ENCODE peak calls at places on chromosomes 1 and 21, in seven cellular contexts. V, O, X, E, T, D and S are unnamed samples.
A peak's percentile ranks its signal among the peaks of the same experiment; 100 is the strongest.

GRCh38 chr1:94259635-94260289 is 22.4 kb upstream of the ARHGAP29 start:
- DNase-seq in V (no peak), O (no peak), X (no peak), E (no peak), T (no peak), D (no peak), S (no peak)

GRCh38 chr1:58981392-58981791 is 197.5 kb upstream of the JUN start:
- DNase-seq in V (no peak), O (no peak), X (no peak), E (no peak), T (no peak), D (no peak), S (no peak)

GRCh38 chr1:85654066-85654782 is 54.0 kb downstream of the ZNHIT6 start:
- DNase-seq in V (no peak), O (no peak), X (no peak), E (no peak), T (no peak), D (no peak), S (no peak)

GRCh38 chr1:99557556-99558256 is 88.2 kb upstream of the PALMD start:
- DNase-seq in V (no peak), O (peak; percentile 44), X (no peak), E (no peak), T (no peak), D (no peak), S (no peak)

GRCh38 chr1:42765832-42766722 is 751 bp downstream of the P3H1 start:
- DNase-seq in V (peak; percentile 82), O (peak; percentile 64), X (peak; percentile 53), E (peak; percentile 37), T (no peak), D (peak; percentile 61), S (no peak)

GRCh38 chr1:94552071-94552586 is 10.6 kb upstream of the F3 start:
- DNase-seq in V (no peak), O (no peak), X (no peak), E (no peak), T (no peak), D (no peak), S (no peak)

GRCh38 chr1:18951818-18952391 is 4.6 kb downstream of the IFFO2 start:
- DNase-seq in V (no peak), O (no peak), X (peak; percentile 82), E (no peak), T (no peak), D (no peak), S (no peak)

GRCh38 chr1:18611311-18611710 is 19.3 kb upstream of the PAX7 start:
- DNase-seq in V (no peak), O (no peak), X (no peak), E (no peak), T (no peak), D (no peak), S (no peak)

GRCh38 chr1:64469121-64469520 is 808 bp upstream of the CACHD1 start:
- DNase-seq in V (no peak), O (no peak), X (no peak), E (no peak), T (no peak), D (no peak), S (no peak)

GRCh38 chr21:45970674-45971486 is 10.7 kb upstream of the COL6A1 start:
- DNase-seq in V (peak; percentile 82), O (no peak), X (peak; percentile 74), E (peak; percentile 80), T (peak; percentile 81), D (peak; percentile 85), S (peak; percentile 68)

GRCh38 chr1:169466259-169467230 is 19.2 kb downstream of the SLC19A2 start:
- DNase-seq in V (no peak), O (no peak), X (peak; percentile 20), E (no peak), T (no peak), D (no peak), S (no peak)

GRCh38 chr1:174297351-174297750 is 138.0 kb downstream of the RABGAP1L start:
- DNase-seq in V (peak; percentile 3), O (no peak), X (no peak), E (no peak), T (no peak), D (no peak), S (no peak)

GRCh38 chr1:197841828-197842573 is 60.4 kb upstream of the C1orf53 start:
- DNase-seq in V (no peak), O (peak; percentile 8), X (no peak), E (no peak), T (no peak), D (no peak), S (no peak)

GRCh38 chr1:113008365-113008714 is 52.3 kb upstream of the SLC16A1 start:
- DNase-seq in V (no peak), O (no peak), X (no peak), E (no peak), T (no peak), D (no peak), S (no peak)

GRCh38 chr1:101112051-101112770 is 86.6 kb upstream of the DPH5 start:
- DNase-seq in V (peak; percentile 3), O (no peak), X (peak; percentile 12), E (no peak), T (peak; percentile 80), D (no peak), S (no peak)

GRCh38 chr1:36475341-36475740 is 7.4 kb downstream of the CSF3R start:
- DNase-seq in V (no peak), O (no peak), X (no peak), E (no peak), T (no peak), D (no peak), S (no peak)

GRCh38 chr1:198253259-198253658 is 96.5 kb downstream of the NEK7 start:
- DNase-seq in V (no peak), O (no peak), X (peak; percentile 16), E (no peak), T (no peak), D (no peak), S (no peak)

GRCh38 chr1:246153796-246154212 is 353.3 kb downstream of the SMYD3 start:
- DNase-seq in V (no peak), O (no peak), X (no peak), E (no peak), T (no peak), D (no peak), S (no peak)

GRCh38 chr21:45095505-45095904 is 21.1 kb downstream of the ADARB1 start:
- DNase-seq in V (no peak), O (no peak), X (no peak), E (no peak), T (no peak), D (no peak), S (no peak)

GRCh38 chr1:203650012-203650836 is 23.6 kb downstream of the ATP2B4 start:
- DNase-seq in V (peak; percentile 86), O (no peak), X (peak; percentile 60), E (peak; percentile 39), T (peak; percentile 93), D (peak; percentile 77), S (peak; percentile 68)

GRCh38 chr1:215181518-215181917 is 99.0 kb downstream of the KCNK2 start:
- DNase-seq in V (peak; percentile 5), O (no peak), X (no peak), E (no peak), T (no peak), D (no peak), S (no peak)

GRCh38 chr1:27593341-27594326 is 10.3 kb downstream of the AHDC1 start:
- DNase-seq in V (peak; percentile 44), O (no peak), X (no peak), E (no peak), T (no peak), D (no peak), S (no peak)

GRCh38 chr1:74780600-74780999 is 47.6 kb downstream of the TYW3 start:
- DNase-seq in V (peak; percentile 4), O (no peak), X (no peak), E (no peak), T (no peak), D (no peak), S (no peak)

GRCh38 chr1:36664564-36665287 is 182.0 kb upstream of the CSF3R start:
- DNase-seq in V (no peak), O (no peak), X (no peak), E (no peak), T (no peak), D (no peak), S (no peak)

GRCh38 chr1:226541631-226542622 is 6.6 kb upstream of the STUM start:
- DNase-seq in V (no peak), O (no peak), X (no peak), E (no peak), T (no peak), D (no peak), S (no peak)

GRCh38 chr1:45516465-45516864 is 5.2 kb downstream of the PRDX1 start:
- DNase-seq in V (no peak), O (no peak), X (no peak), E (no peak), T (no peak), D (no peak), S (no peak)

GRCh38 chr1:44377925-44378784 is 23.1 kb upstream of the ERI3 start:
- DNase-seq in V (peak; percentile 86), O (peak; percentile 16), X (peak; percentile 59), E (peak; percentile 53), T (no peak), D (peak; percentile 67), S (peak; percentile 40)

GRCh38 chr21:38165466-38166213 is 91.2 kb upstream of the KCNJ15 start:
- DNase-seq in V (no peak), O (peak; percentile 16), X (no peak), E (no peak), T (no peak), D (no peak), S (no peak)

GRCh38 chr1:226520640-226521355 is 27.8 kb upstream of the STUM start:
- DNase-seq in V (peak; percentile 9), O (no peak), X (no peak), E (no peak), T (no peak), D (no peak), S (no peak)

DNA sequence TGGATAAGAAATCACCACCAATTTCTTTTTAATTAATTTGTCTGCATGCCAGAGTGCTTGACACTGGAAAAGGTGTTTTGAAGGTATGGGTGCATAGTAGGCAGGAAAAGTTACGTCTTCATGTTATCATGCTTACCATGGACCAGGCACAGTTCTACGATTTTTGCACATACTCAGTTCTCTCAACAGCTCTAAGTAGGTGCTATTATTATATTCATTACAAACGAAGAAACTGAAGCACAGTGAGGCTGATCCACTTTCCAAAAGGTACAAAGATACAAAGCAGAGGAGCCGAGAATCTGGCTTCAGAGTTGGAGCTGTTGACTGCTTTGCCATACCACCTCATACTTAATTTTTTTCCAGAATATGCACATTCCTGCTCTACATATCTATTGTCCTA is 306.4 kb downstream of the PBX1 start:
- DNase-seq in V (no peak), O (no peak), X (no peak), E (no peak), T (no peak), D (no peak), S (no peak)
- TF ChIP-seq CTCF in V (no peak), O (no peak), X (no peak), E (no peak), T (no peak), D (no peak), S (no peak)

GRCh38 chr1:53016705-53017104 is 45.3 kb upstream of the PODN start:
- DNase-seq in V (no peak), O (no peak), X (no peak), E (no peak), T (no peak), D (no peak), S (no peak)
- TF ChIP-seq CTCF in V (no peak), O (no peak), X (no peak), E (no peak), T (no peak), D (no peak), S (no peak)

GRCh38 chr1:228493141-228494043 is 6.2 kb downstream of the RNF187 start:
- DNase-seq in V (no peak), O (no peak), X (no peak), E (no peak), T (peak; percentile 76), D (no peak), S (no peak)
- TF ChIP-seq CTCF in V (no peak), O (no peak), X (no peak), E (no peak), T (no peak), D (no peak), S (no peak)

GRCh38 chr21:34912022-34912933 is 136.8 kb downstream of the RUNX1 start:
- DNase-seq in V (no peak), O (no peak), X (no peak), E (no peak), T (no peak), D (no peak), S (no peak)
- TF ChIP-seq CTCF in V (no peak), O (no peak), X (peak; percentile 5), E (no peak), T (no peak), D (no peak), S (no peak)